ENCODE peak calls at places on chromosomes 4 and X, in four cellular contexts. V, N, Q and R are unnamed samples.

GRCh38 chr4:27068151-27068862 is 207.7 kb downstream of the STIM2 start:
- DNase-seq in V (no peak), N (peak; percentile 8), Q (no peak), R (no peak)

GRCh38 chr4:76447326-76447954 is 12.4 kb downstream of the SHROOM3 start:
- DNase-seq in V (no peak), N (no peak), Q (peak; percentile 35), R (peak; percentile 83)

GRCh38 chr4:139922625-139923024 is 231.4 kb downstream of the MAML3 start:
- DNase-seq in V (no peak), N (peak; percentile 36), Q (no peak), R (peak; percentile 76)

GRCh38 chrX:71366674-71367256 is 608 bp downstream of the TAF1 start:
- DNase-seq in V (peak; percentile 6), N (no peak), Q (peak; percentile 17), R (peak; percentile 52)

GRCh38 chr4:57154191-57154590 is 44.0 kb upstream of the IGFBP7 start:
- DNase-seq in V (no peak), N (no peak), Q (no peak), R (peak; percentile 40)

GRCh38 chr4:5746829-5747745 is 36.1 kb downstream of the EVC start:
- DNase-seq in V (peak; percentile 58), N (no peak), Q (peak; percentile 62), R (peak; percentile 75)

GRCh38 chr4:37967749-37968148 is 7.6 kb downstream of the PTTG2 start:
- DNase-seq in V (peak; percentile 1), N (no peak), Q (no peak), R (no peak)

GRCh38 chr4:10729366-10729765 is 44.8 kb upstream of the CLNK start:
- DNase-seq in V (no peak), N (no peak), Q (no peak), R (no peak)

GRCh38 chrX:39616098-39616729 is 481.5 kb downstream of the BCOR start:
- DNase-seq in V (no peak), N (no peak), Q (no peak), R (no peak)

GRCh38 chr4:108350332-108350731 is 181.6 kb upstream of the LEF1 start:
- DNase-seq in V (no peak), N (no peak), Q (no peak), R (no peak)

GRCh38 chr4:8176547-8177399 is 18.2 kb upstream of the ABLIM2 start:
- DNase-seq in V (peak; percentile 45), N (no peak), Q (peak; percentile 53), R (peak; percentile 69)

GRCh38 chr4:102640669-102641068 is 120.1 kb downstream of the MANBA start:
- DNase-seq in V (peak; percentile 63), N (no peak), Q (peak; percentile 50), R (no peak)

GRCh38 chr4:41477200-41477910 is 60.6 kb upstream of the LIMCH1 start:
- DNase-seq in V (no peak), N (no peak), Q (no peak), R (no peak)

GRCh38 chr4:76309939-76310549 is 3.5 kb downstream of the STBD1 start:
- DNase-seq in V (no peak), N (no peak), Q (no peak), R (no peak)

GRCh38 chr4:125498981-125499380 is 184.2 kb downstream of the FAT4 start:
- DNase-seq in V (no peak), N (no peak), Q (no peak), R (no peak)

GRCh38 chr4:48258845-48259397 is 10.7 kb downstream of the TEC start:
- DNase-seq in V (no peak), N (no peak), Q (no peak), R (no peak)

GRCh38 chr4:681736-682451 is 7.1 kb downstream of the SLC49A3 start:
- DNase-seq in V (no peak), N (no peak), Q (no peak), R (no peak)

GRCh38 chr4:53931423-53932060 is 132.9 kb downstream of the CHIC2 start:
- DNase-seq in V (no peak), N (no peak), Q (peak; percentile 37), R (no peak)

GRCh38 chrX:10983526-10983925 is 127.6 kb upstream of the HCCS start:
- DNase-seq in V (no peak), N (no peak), Q (no peak), R (no peak)

GRCh38 chrX:18674788-18675735 is 3.2 kb upstream of the RS1 start:
- DNase-seq in V (peak; percentile 40), N (peak; percentile 74), Q (peak; percentile 46), R (peak; percentile 85)

GRCh38 chr4:52883183-52883621 is 21.1 kb downstream of the RASL11B start:
- DNase-seq in V (no peak), N (no peak), Q (no peak), R (no peak)

GRCh38 chrX:15815779-15816452 is 25.6 kb downstream of the ZRSR2 start:
- DNase-seq in V (peak; percentile 5), N (no peak), Q (no peak), R (peak; percentile 51)

GRCh38 chr4:4608214-4608537 is 66.3 kb upstream of the STX18 start:
- DNase-seq in V (no peak), N (no peak), Q (no peak), R (no peak)

GRCh38 chrX:155966876-155967275 is 30.6 kb upstream of the IL9R start:
- DNase-seq in V (no peak), N (no peak), Q (no peak), R (no peak)

GRCh38 chrX:30875957-30876356 is 13.1 kb downstream of the TAB3 start:
- DNase-seq in V (peak; percentile 69), N (no peak), Q (peak; percentile 63), R (peak; percentile 39)

GRCh38 chr4:75672461-75673026 is 667 bp downstream of the G3BP2 start:
- DNase-seq in V (peak; percentile 9), N (peak; percentile 65), Q (peak; percentile 45), R (peak; percentile 72)